ENCODE peak calls at places on chromosome 13, in seven cellular contexts. Q is Right ventricle myocardium inferior; U is CD8-positive, alpha-beta T cell; G is gastrocnemius medialis; T is left ventricle myocardium superior; L is activated CD8-positive, alpha-beta T cell treated with anti-CD3 and anti-CD28 coated beads, Interleukin-2, amount 10 ng/mL, durations not matched to agents 7 days and 5 days; B is activated CD4-positive, alpha-beta T cell treated with anti-CD3 and anti-CD28 coated beads for 36 hours. O is an unnamed sample.

GRCh38 chr13:52776726-52777125 is 37.1 kb upstream of the CNMD start:
- ATAC-seq in Q (no peak), U (no peak), G (no peak), T (no peak), L (no peak), B (no peak), O (no peak)

GRCh38 chr13:46553521-46553885 is 533 bp downstream of the LRCH1 start:
- ATAC-seq in Q (peak; percentile 0), U (no peak), G (no peak), T (peak; percentile 18), L (peak; percentile 16), B (peak; percentile 6), O (peak; percentile 17)

GRCh38 chr13:30998548-30999140 is 66.2 kb downstream of the TEX26 start:
- ATAC-seq in Q (no peak), U (no peak), G (no peak), T (no peak), L (no peak), B (no peak), O (no peak)

GRCh38 chr13:21742041-21742440 is 71.2 kb downstream of the FGF9 start:
- ATAC-seq in Q (no peak), U (no peak), G (no peak), T (no peak), L (no peak), B (no peak), O (no peak)

GRCh38 chr13:71867101-71867814 is at the start of gene DACH1:
- ATAC-seq in Q (peak; percentile 80), U (peak; percentile 38), G (peak; percentile 55), T (peak; percentile 82), L (peak; percentile 52), B (peak; percentile 47), O (no peak)

GRCh38 chr13:112767506-112768471 is 78.0 kb downstream of the ATP11A start:
- ATAC-seq in Q (peak; percentile 28), U (no peak), G (no peak), T (peak; percentile 10), L (no peak), B (no peak), O (peak; percentile 91)

GRCh38 chr13:39347926-39348901 is 254.8 kb downstream of the LHFPL6 start:
- ATAC-seq in Q (peak; percentile 93), U (no peak), G (no peak), T (peak; percentile 92), L (no peak), B (no peak), O (peak; percentile 41)

GRCh38 chr13:98471895-98472294 is 105.0 kb downstream of the STK24 start:
- ATAC-seq in Q (peak; percentile 83), U (no peak), G (no peak), T (peak; percentile 86), L (no peak), B (no peak), O (no peak)

GRCh38 chr13:109707044-109707794 is 79.2 kb downstream of the IRS2 start:
- ATAC-seq in Q (no peak), U (no peak), G (no peak), T (no peak), L (no peak), B (no peak), O (no peak)

GRCh38 chr13:74077375-74077774 is 56.8 kb downstream of the KLF12 start:
- ATAC-seq in Q (no peak), U (no peak), G (no peak), T (no peak), L (no peak), B (peak; percentile 44), O (no peak)

GRCh38 chr13:46961719-46962118 is 64.9 kb upstream of the HTR2A start:
- ATAC-seq in Q (no peak), U (no peak), G (no peak), T (no peak), L (no peak), B (peak; percentile 39), O (no peak)